ENCODE peak calls at places on chromosome 14, in eight cellular contexts. One of them, this sample, is unnamed.

GRCh38 chr14:51219473-51220448 is 20.3 kb upstream of the TMX1 start:
- DNase-seq in GM13977: peak
- DNase-seq in activated CD8-positive, alpha-beta memory T cell treated with anti-CD3 and anti-CD28 coated beads, Interleukin-2, amount 50 U/mL, for 48 hours: no peak
- DNase-seq in neural progenitor cell: peak
- DNase-seq in smooth muscle cell of the brain vasculature: no peak
- DNase-seq in brain microvascular endothelial cell: peak
- DNase-seq in NCI-H146: peak
- DNase-seq in memory B cell: no peak
- DNase-seq in this sample: peak

GRCh38 chr14:20568393-20568792 is 7.5 kb upstream of the RNASE9 start:
- DNase-seq in GM13977: no peak
- DNase-seq in activated CD8-positive, alpha-beta memory T cell treated with anti-CD3 and anti-CD28 coated beads, Interleukin-2, amount 50 U/mL, for 48 hours: no peak
- DNase-seq in neural progenitor cell: no peak
- DNase-seq in smooth muscle cell of the brain vasculature: no peak
- DNase-seq in brain microvascular endothelial cell: no peak
- DNase-seq in NCI-H146: no peak
- DNase-seq in memory B cell: no peak
- DNase-seq in this sample: no peak

GRCh38 chr14:75295061-75295461 is 16.4 kb downstream of the FOS start:
- DNase-seq in GM13977: no peak
- DNase-seq in activated CD8-positive, alpha-beta memory T cell treated with anti-CD3 and anti-CD28 coated beads, Interleukin-2, amount 50 U/mL, for 48 hours: peak
- DNase-seq in neural progenitor cell: peak
- DNase-seq in smooth muscle cell of the brain vasculature: no peak
- DNase-seq in brain microvascular endothelial cell: peak
- DNase-seq in NCI-H146: no peak
- DNase-seq in memory B cell: no peak
- DNase-seq in this sample: peak

GRCh38 chr14:79044894-79045624 is 874.9 kb downstream of the NRXN3 start:
- DNase-seq in GM13977: no peak
- DNase-seq in activated CD8-positive, alpha-beta memory T cell treated with anti-CD3 and anti-CD28 coated beads, Interleukin-2, amount 50 U/mL, for 48 hours: no peak
- DNase-seq in neural progenitor cell: peak
- DNase-seq in smooth muscle cell of the brain vasculature: peak
- DNase-seq in brain microvascular endothelial cell: peak
- DNase-seq in NCI-H146: peak
- DNase-seq in memory B cell: no peak
- DNase-seq in this sample: peak

GRCh38 chr14:46840971-46841729 is 189.6 kb upstream of the RPL10L start:
- DNase-seq in GM13977: no peak
- DNase-seq in activated CD8-positive, alpha-beta memory T cell treated with anti-CD3 and anti-CD28 coated beads, Interleukin-2, amount 50 U/mL, for 48 hours: no peak
- DNase-seq in neural progenitor cell: no peak
- DNase-seq in smooth muscle cell of the brain vasculature: no peak
- DNase-seq in brain microvascular endothelial cell: no peak
- DNase-seq in NCI-H146: no peak
- DNase-seq in memory B cell: no peak
- DNase-seq in this sample: no peak

GRCh38 chr14:93970589-93970966 is 5.8 kb downstream of the ASB2 start:
- DNase-seq in GM13977: no peak
- DNase-seq in activated CD8-positive, alpha-beta memory T cell treated with anti-CD3 and anti-CD28 coated beads, Interleukin-2, amount 50 U/mL, for 48 hours: peak
- DNase-seq in neural progenitor cell: peak
- DNase-seq in smooth muscle cell of the brain vasculature: no peak
- DNase-seq in brain microvascular endothelial cell: no peak
- DNase-seq in NCI-H146: no peak
- DNase-seq in memory B cell: peak
- DNase-seq in this sample: no peak

GRCh38 chr14:104509673-104510072 is 69.9 kb upstream of the C14orf180 start:
- DNase-seq in GM13977: peak
- DNase-seq in activated CD8-positive, alpha-beta memory T cell treated with anti-CD3 and anti-CD28 coated beads, Interleukin-2, amount 50 U/mL, for 48 hours: no peak
- DNase-seq in neural progenitor cell: no peak
- DNase-seq in smooth muscle cell of the brain vasculature: no peak
- DNase-seq in brain microvascular endothelial cell: no peak
- DNase-seq in NCI-H146: no peak
- DNase-seq in memory B cell: no peak
- DNase-seq in this sample: no peak

GRCh38 chr14:38107216-38107631 is 100.5 kb upstream of the SSTR1 start:
- DNase-seq in GM13977: no peak
- DNase-seq in activated CD8-positive, alpha-beta memory T cell treated with anti-CD3 and anti-CD28 coated beads, Interleukin-2, amount 50 U/mL, for 48 hours: no peak
- DNase-seq in neural progenitor cell: no peak
- DNase-seq in smooth muscle cell of the brain vasculature: no peak
- DNase-seq in brain microvascular endothelial cell: no peak
- DNase-seq in NCI-H146: no peak
- DNase-seq in memory B cell: no peak
- DNase-seq in this sample: no peak

GRCh38 chr14:69999246-69999645 is 120.0 kb downstream of the SMOC1 start:
- DNase-seq in GM13977: no peak
- DNase-seq in activated CD8-positive, alpha-beta memory T cell treated with anti-CD3 and anti-CD28 coated beads, Interleukin-2, amount 50 U/mL, for 48 hours: no peak
- DNase-seq in neural progenitor cell: no peak
- DNase-seq in smooth muscle cell of the brain vasculature: peak
- DNase-seq in brain microvascular endothelial cell: peak
- DNase-seq in NCI-H146: peak
- DNase-seq in memory B cell: no peak
- DNase-seq in this sample: peak

GRCh38 chr14:105251920-105252319 is 3.6 kb downstream of the BTBD6 start:
- DNase-seq in GM13977: no peak
- DNase-seq in activated CD8-positive, alpha-beta memory T cell treated with anti-CD3 and anti-CD28 coated beads, Interleukin-2, amount 50 U/mL, for 48 hours: peak
- DNase-seq in neural progenitor cell: no peak
- DNase-seq in smooth muscle cell of the brain vasculature: no peak
- DNase-seq in brain microvascular endothelial cell: no peak
- DNase-seq in NCI-H146: no peak
- DNase-seq in memory B cell: no peak
- DNase-seq in this sample: no peak

GRCh38 chr14:69878251-69878650 is 965 bp upstream of the SMOC1 start:
- DNase-seq in GM13977: no peak
- DNase-seq in activated CD8-positive, alpha-beta memory T cell treated with anti-CD3 and anti-CD28 coated beads, Interleukin-2, amount 50 U/mL, for 48 hours: no peak
- DNase-seq in neural progenitor cell: peak
- DNase-seq in smooth muscle cell of the brain vasculature: no peak
- DNase-seq in brain microvascular endothelial cell: no peak
- DNase-seq in NCI-H146: no peak
- DNase-seq in memory B cell: no peak
- DNase-seq in this sample: no peak

GRCh38 chr14:79571361-79571760 is 639.9 kb downstream of the DIO2 start:
- DNase-seq in GM13977: no peak
- DNase-seq in activated CD8-positive, alpha-beta memory T cell treated with anti-CD3 and anti-CD28 coated beads, Interleukin-2, amount 50 U/mL, for 48 hours: no peak
- DNase-seq in neural progenitor cell: peak
- DNase-seq in smooth muscle cell of the brain vasculature: no peak
- DNase-seq in brain microvascular endothelial cell: no peak
- DNase-seq in NCI-H146: no peak
- DNase-seq in memory B cell: no peak
- DNase-seq in this sample: no peak

GRCh38 chr14:64550539-64551333 is 975 bp downstream of the PPP1R36 start:
- DNase-seq in GM13977: no peak
- DNase-seq in activated CD8-positive, alpha-beta memory T cell treated with anti-CD3 and anti-CD28 coated beads, Interleukin-2, amount 50 U/mL, for 48 hours: no peak
- DNase-seq in neural progenitor cell: no peak
- DNase-seq in smooth muscle cell of the brain vasculature: no peak
- DNase-seq in brain microvascular endothelial cell: no peak
- DNase-seq in NCI-H146: peak
- DNase-seq in memory B cell: no peak
- DNase-seq in this sample: no peak

GRCh38 chr14:22915886-22916521 is 2.9 kb downstream of the RBM23 start:
- DNase-seq in GM13977: no peak
- DNase-seq in activated CD8-positive, alpha-beta memory T cell treated with anti-CD3 and anti-CD28 coated beads, Interleukin-2, amount 50 U/mL, for 48 hours: no peak
- DNase-seq in neural progenitor cell: no peak
- DNase-seq in smooth muscle cell of the brain vasculature: no peak
- DNase-seq in brain microvascular endothelial cell: no peak
- DNase-seq in NCI-H146: no peak
- DNase-seq in memory B cell: no peak
- DNase-seq in this sample: no peak

GRCh38 chr14:71324767-71325272 is 417.6 kb downstream of the PCNX1 start:
- DNase-seq in GM13977: peak
- DNase-seq in activated CD8-positive, alpha-beta memory T cell treated with anti-CD3 and anti-CD28 coated beads, Interleukin-2, amount 50 U/mL, for 48 hours: peak
- DNase-seq in neural progenitor cell: peak
- DNase-seq in smooth muscle cell of the brain vasculature: no peak
- DNase-seq in brain microvascular endothelial cell: peak
- DNase-seq in NCI-H146: no peak
- DNase-seq in memory B cell: peak
- DNase-seq in this sample: no peak

GRCh38 chr14:89534896-89535615 is 118.0 kb upstream of the FOXN3 start:
- DNase-seq in GM13977: no peak
- DNase-seq in activated CD8-positive, alpha-beta memory T cell treated with anti-CD3 and anti-CD28 coated beads, Interleukin-2, amount 50 U/mL, for 48 hours: no peak
- DNase-seq in neural progenitor cell: no peak
- DNase-seq in smooth muscle cell of the brain vasculature: peak
- DNase-seq in brain microvascular endothelial cell: peak
- DNase-seq in NCI-H146: no peak
- DNase-seq in memory B cell: no peak
- DNase-seq in this sample: no peak

GRCh38 chr14:95953111-95953724 is 76.6 kb downstream of the TUNAR start:
- DNase-seq in GM13977: no peak
- DNase-seq in activated CD8-positive, alpha-beta memory T cell treated with anti-CD3 and anti-CD28 coated beads, Interleukin-2, amount 50 U/mL, for 48 hours: no peak
- DNase-seq in neural progenitor cell: peak
- DNase-seq in smooth muscle cell of the brain vasculature: no peak
- DNase-seq in brain microvascular endothelial cell: peak
- DNase-seq in NCI-H146: no peak
- DNase-seq in memory B cell: no peak
- DNase-seq in this sample: no peak

GRCh38 chr14:61542848-61543790 is 152.2 kb upstream of the HIF1A start:
- DNase-seq in GM13977: no peak
- DNase-seq in activated CD8-positive, alpha-beta memory T cell treated with anti-CD3 and anti-CD28 coated beads, Interleukin-2, amount 50 U/mL, for 48 hours: peak
- DNase-seq in neural progenitor cell: no peak
- DNase-seq in smooth muscle cell of the brain vasculature: no peak
- DNase-seq in brain microvascular endothelial cell: no peak
- DNase-seq in NCI-H146: no peak
- DNase-seq in memory B cell: no peak
- DNase-seq in this sample: no peak

GRCh38 chr14:105503296-105503640 is 12.2 kb downstream of the TEDC1 start:
- DNase-seq in GM13977: no peak
- DNase-seq in activated CD8-positive, alpha-beta memory T cell treated with anti-CD3 and anti-CD28 coated beads, Interleukin-2, amount 50 U/mL, for 48 hours: no peak
- DNase-seq in neural progenitor cell: no peak
- DNase-seq in smooth muscle cell of the brain vasculature: no peak
- DNase-seq in brain microvascular endothelial cell: no peak
- DNase-seq in NCI-H146: no peak
- DNase-seq in memory B cell: no peak
- DNase-seq in this sample: no peak

GRCh38 chr14:49206832-49207231 is 379.3 kb downstream of the RPS29 start:
- DNase-seq in GM13977: no peak
- DNase-seq in activated CD8-positive, alpha-beta memory T cell treated with anti-CD3 and anti-CD28 coated beads, Interleukin-2, amount 50 U/mL, for 48 hours: no peak
- DNase-seq in neural progenitor cell: peak
- DNase-seq in smooth muscle cell of the brain vasculature: no peak
- DNase-seq in brain microvascular endothelial cell: no peak
- DNase-seq in NCI-H146: no peak
- DNase-seq in memory B cell: no peak
- DNase-seq in this sample: no peak

GRCh38 chr14:66965831-66966230 is 223.4 kb upstream of the GARIN2 start:
- DNase-seq in GM13977: no peak
- DNase-seq in activated CD8-positive, alpha-beta memory T cell treated with anti-CD3 and anti-CD28 coated beads, Interleukin-2, amount 50 U/mL, for 48 hours: no peak
- DNase-seq in neural progenitor cell: no peak
- DNase-seq in smooth muscle cell of the brain vasculature: no peak
- DNase-seq in brain microvascular endothelial cell: no peak
- DNase-seq in NCI-H146: no peak
- DNase-seq in memory B cell: no peak
- DNase-seq in this sample: no peak

GRCh38 chr14:73325630-73326299 is 88.5 kb downstream of the PAPLN start:
- DNase-seq in GM13977: no peak
- DNase-seq in activated CD8-positive, alpha-beta memory T cell treated with anti-CD3 and anti-CD28 coated beads, Interleukin-2, amount 50 U/mL, for 48 hours: no peak
- DNase-seq in neural progenitor cell: no peak
- DNase-seq in smooth muscle cell of the brain vasculature: no peak
- DNase-seq in brain microvascular endothelial cell: no peak
- DNase-seq in NCI-H146: no peak
- DNase-seq in memory B cell: no peak
- DNase-seq in this sample: no peak

GRCh38 chr14:61430066-61430757 is 108.8 kb downstream of the PRKCH start:
- DNase-seq in GM13977: no peak
- DNase-seq in activated CD8-positive, alpha-beta memory T cell treated with anti-CD3 and anti-CD28 coated beads, Interleukin-2, amount 50 U/mL, for 48 hours: no peak
- DNase-seq in neural progenitor cell: no peak
- DNase-seq in smooth muscle cell of the brain vasculature: no peak
- DNase-seq in brain microvascular endothelial cell: no peak
- DNase-seq in NCI-H146: peak
- DNase-seq in memory B cell: no peak
- DNase-seq in this sample: no peak